ENCODE peak calls at places on chromosomes 16 and 17, in seven cellular contexts. C, W, H, N, B, Q and G are unnamed samples.

GRCh38 chr16:31502981-31503380 is 5.2 kb downstream of the RUSF1 start:
- DNase-seq in C (no peak), W (no peak), H (no peak), N (no peak), B (no peak), Q (no peak), G (no peak)

GRCh38 chr16:84520778-84521770 is 16.6 kb upstream of the MEAK7 start:
- DNase-seq in C (no peak), W (peak), H (no peak), N (peak), B (no peak), Q (no peak), G (no peak)

GRCh38 chr16:67389911-67390815 is 3.1 kb downstream of the TPPP3 start:
- DNase-seq in C (no peak), W (no peak), H (no peak), N (no peak), B (no peak), Q (peak), G (peak)

GRCh38 chr17:45967378-45967777 is 31.7 kb upstream of the STH start:
- DNase-seq in C (no peak), W (no peak), H (no peak), N (no peak), B (no peak), Q (no peak), G (no peak)

GRCh38 chr16:11118479-11118878 is 137.5 kb downstream of the SOCS1 start:
- DNase-seq in C (no peak), W (no peak), H (no peak), N (no peak), B (no peak), Q (no peak), G (no peak)

GRCh38 chr17:57315061-57315851 is 58.9 kb downstream of the MSI2 start:
- DNase-seq in C (no peak), W (no peak), H (no peak), N (no peak), B (no peak), Q (no peak), G (no peak)

GRCh38 chr17:4130715-4131114 is 12.1 kb downstream of the ZZEF1 start:
- DNase-seq in C (no peak), W (no peak), H (no peak), N (no peak), B (no peak), Q (peak), G (no peak)

GRCh38 chr16:19809121-19809635 is 75.5 kb downstream of the GPRC5B start:
- DNase-seq in C (no peak), W (no peak), H (no peak), N (no peak), B (no peak), Q (peak), G (peak)